ENCODE peak calls at places on chromosomes 7 and 10, in eight cellular contexts. One of them, this sample, is unnamed.

GRCh38 chr10:12780634-12781601 is 220.6 kb downstream of the CCDC3 start:
- DNase-seq in HepG2: no peak
- DNase-seq in neuronal stem cell: no peak
- DNase-seq in endothelial cell of umbilical vein: no peak
- DNase-seq in PC-3: no peak
- DNase-seq in heart right ventricle: no peak
- DNase-seq in psoas muscle: no peak
- DNase-seq in prostate gland: no peak
- DNase-seq in this sample: no peak

GRCh38 chr7:17985473-17986239 is 42.0 kb downstream of the PRPS1L1 start:
- DNase-seq in psoas muscle: no peak
- DNase-seq in PC-3: no peak
- DNase-seq in endothelial cell of umbilical vein: no peak
- DNase-seq in prostate gland: no peak
- DNase-seq in neuronal stem cell: no peak
- DNase-seq in heart right ventricle: no peak
- DNase-seq in HepG2: no peak
- DNase-seq in this sample: no peak

GRCh38 chr10:126060232-126060935 is 164.0 kb downstream of the FANK1 start:
- DNase-seq in HepG2: no peak
- DNase-seq in heart right ventricle: no peak
- DNase-seq in PC-3: peak; percentile 84
- DNase-seq in endothelial cell of umbilical vein: peak; percentile 90
- DNase-seq in psoas muscle: peak; percentile 61
- DNase-seq in prostate gland: no peak
- DNase-seq in neuronal stem cell: no peak
- DNase-seq in this sample: no peak

GRCh38 chr10:29132821-29133156 is 156.1 kb upstream of the LYZL1 start:
- DNase-seq in PC-3: no peak
- DNase-seq in heart right ventricle: no peak
- DNase-seq in HepG2: no peak
- DNase-seq in endothelial cell of umbilical vein: no peak
- DNase-seq in neuronal stem cell: no peak
- DNase-seq in prostate gland: no peak
- DNase-seq in psoas muscle: no peak
- DNase-seq in this sample: no peak

GRCh38 chr10:110081914-110082313 is 74.1 kb downstream of the ADD3 start:
- DNase-seq in PC-3: peak; percentile 85
- DNase-seq in prostate gland: no peak
- DNase-seq in psoas muscle: no peak
- DNase-seq in endothelial cell of umbilical vein: peak; percentile 97
- DNase-seq in heart right ventricle: peak; percentile 19
- DNase-seq in neuronal stem cell: no peak
- DNase-seq in HepG2: peak; percentile 66
- DNase-seq in this sample: peak; percentile 70

GRCh38 chr7:15123901-15124300 is 221.3 kb upstream of the DGKB start:
- DNase-seq in prostate gland: no peak
- DNase-seq in psoas muscle: no peak
- DNase-seq in HepG2: no peak
- DNase-seq in endothelial cell of umbilical vein: no peak
- DNase-seq in heart right ventricle: no peak
- DNase-seq in PC-3: peak; percentile 46
- DNase-seq in neuronal stem cell: no peak
- DNase-seq in this sample: no peak

GRCh38 chr10:29420744-29421143 is 131.9 kb downstream of the LYZL1 start:
- DNase-seq in HepG2: no peak
- DNase-seq in neuronal stem cell: no peak
- DNase-seq in heart right ventricle: peak; percentile 27
- DNase-seq in endothelial cell of umbilical vein: no peak
- DNase-seq in psoas muscle: no peak
- DNase-seq in PC-3: no peak
- DNase-seq in prostate gland: no peak
- DNase-seq in this sample: no peak

GRCh38 chr10:76733441-76733840 is 904.2 kb downstream of the KCNMA1 start:
- DNase-seq in prostate gland: no peak
- DNase-seq in neuronal stem cell: no peak
- DNase-seq in psoas muscle: no peak
- DNase-seq in endothelial cell of umbilical vein: no peak
- DNase-seq in heart right ventricle: no peak
- DNase-seq in HepG2: no peak
- DNase-seq in PC-3: no peak
- DNase-seq in this sample: no peak

GRCh38 chr7:158741294-158741666 is 36.7 kb upstream of the NCAPG2 start:
- DNase-seq in endothelial cell of umbilical vein: no peak
- DNase-seq in prostate gland: no peak
- DNase-seq in psoas muscle: no peak
- DNase-seq in neuronal stem cell: no peak
- DNase-seq in PC-3: no peak
- DNase-seq in heart right ventricle: no peak
- DNase-seq in HepG2: no peak
- DNase-seq in this sample: no peak

GRCh38 chr7:75962607-75963382 is 31.6 kb downstream of the TMEM120A start:
- DNase-seq in PC-3: no peak
- DNase-seq in neuronal stem cell: peak; percentile 62
- DNase-seq in heart right ventricle: peak; percentile 56
- DNase-seq in psoas muscle: peak; percentile 64
- DNase-seq in endothelial cell of umbilical vein: peak; percentile 74
- DNase-seq in HepG2: peak; percentile 79
- DNase-seq in prostate gland: no peak
- DNase-seq in this sample: no peak

GRCh38 chr10:3720228-3721019 is 64.6 kb downstream of the KLF6 start:
- DNase-seq in HepG2: peak; percentile 17
- DNase-seq in psoas muscle: peak; percentile 52
- DNase-seq in PC-3: no peak
- DNase-seq in heart right ventricle: no peak
- DNase-seq in endothelial cell of umbilical vein: peak; percentile 14
- DNase-seq in neuronal stem cell: no peak
- DNase-seq in prostate gland: no peak
- DNase-seq in this sample: no peak

GRCh38 chr10:34748767-34749166 is 66.3 kb downstream of the PARD3 start:
- DNase-seq in PC-3: no peak
- DNase-seq in prostate gland: no peak
- DNase-seq in neuronal stem cell: no peak
- DNase-seq in HepG2: no peak
- DNase-seq in heart right ventricle: no peak
- DNase-seq in psoas muscle: no peak
- DNase-seq in endothelial cell of umbilical vein: no peak
- DNase-seq in this sample: no peak

GRCh38 chr7:42495251-42495650 is 258.2 kb upstream of the GLI3 start:
- DNase-seq in neuronal stem cell: no peak
- DNase-seq in heart right ventricle: no peak
- DNase-seq in prostate gland: no peak
- DNase-seq in PC-3: peak; percentile 7
- DNase-seq in endothelial cell of umbilical vein: no peak
- DNase-seq in HepG2: no peak
- DNase-seq in psoas muscle: no peak
- DNase-seq in this sample: no peak

GRCh38 chr10:71722849-71723248 is 3.3 kb upstream of the C10orf105 start:
- DNase-seq in psoas muscle: no peak
- DNase-seq in endothelial cell of umbilical vein: no peak
- DNase-seq in HepG2: no peak
- DNase-seq in prostate gland: no peak
- DNase-seq in heart right ventricle: no peak
- DNase-seq in neuronal stem cell: no peak
- DNase-seq in PC-3: no peak
- DNase-seq in this sample: no peak

GRCh38 chr10:71725249-71725648 is 5.7 kb upstream of the C10orf105 start:
- DNase-seq in psoas muscle: no peak
- DNase-seq in neuronal stem cell: no peak
- DNase-seq in endothelial cell of umbilical vein: no peak
- DNase-seq in HepG2: no peak
- DNase-seq in PC-3: no peak
- DNase-seq in heart right ventricle: no peak
- DNase-seq in prostate gland: no peak
- DNase-seq in this sample: no peak

GRCh38 chr10:71723301-71723700 is 3.7 kb upstream of the C10orf105 start:
- DNase-seq in HepG2: no peak
- DNase-seq in neuronal stem cell: no peak
- DNase-seq in psoas muscle: no peak
- DNase-seq in prostate gland: no peak
- DNase-seq in PC-3: no peak
- DNase-seq in heart right ventricle: no peak
- DNase-seq in endothelial cell of umbilical vein: no peak
- DNase-seq in this sample: no peak

GRCh38 chr10:71725998-71726672 is 6.6 kb upstream of the C10orf105 start:
- DNase-seq in prostate gland: no peak
- DNase-seq in psoas muscle: no peak
- DNase-seq in HepG2: peak; percentile 46
- DNase-seq in PC-3: peak; percentile 49
- DNase-seq in neuronal stem cell: peak; percentile 29
- DNase-seq in endothelial cell of umbilical vein: peak; percentile 67
- DNase-seq in heart right ventricle: no peak
- DNase-seq in this sample: peak; percentile 83

GRCh38 chr10:71724539-71724938 is 5.0 kb upstream of the C10orf105 start:
- DNase-seq in HepG2: no peak
- DNase-seq in PC-3: no peak
- DNase-seq in neuronal stem cell: no peak
- DNase-seq in heart right ventricle: no peak
- DNase-seq in prostate gland: no peak
- DNase-seq in psoas muscle: no peak
- DNase-seq in endothelial cell of umbilical vein: no peak
- DNase-seq in this sample: no peak
- H3K4me1 ChIP-seq in HepG2: peaks cover 50% of the 10 kb centered on the region
- H3K4me1 ChIP-seq in PC-3: peaks cover 19% of the 10 kb centered on the region
- H3K4me1 ChIP-seq in neuronal stem cell: no peaks in the 10 kb centered on the region
- H3K4me1 ChIP-seq in heart right ventricle: peaks cover 34% of the 10 kb centered on the region
- H3K4me1 ChIP-seq in prostate gland: peaks cover 8% of the 10 kb centered on the region
- H3K4me1 ChIP-seq in psoas muscle: peaks cover 17% of the 10 kb centered on the region
- H3K4me1 ChIP-seq in endothelial cell of umbilical vein: peaks cover 3% of the 10 kb centered on the region
- H3K4me1 ChIP-seq in this sample: peaks cover 4% of the 10 kb centered on the region

GRCh38 chr10:14553434-14553833 is 221.3 kb downstream of the FAM107B start:
- DNase-seq in prostate gland: no peak
- DNase-seq in psoas muscle: no peak
- DNase-seq in HepG2: peak; percentile 40
- DNase-seq in heart right ventricle: no peak
- DNase-seq in PC-3: peak; percentile 40
- DNase-seq in endothelial cell of umbilical vein: no peak
- DNase-seq in neuronal stem cell: no peak
- DNase-seq in this sample: no peak

GRCh38 chr10:14554091-14554842 is 220.4 kb downstream of the FAM107B start:
- DNase-seq in HepG2: no peak
- DNase-seq in prostate gland: no peak
- DNase-seq in neuronal stem cell: no peak
- DNase-seq in psoas muscle: no peak
- DNase-seq in heart right ventricle: no peak
- DNase-seq in endothelial cell of umbilical vein: peak; percentile 51
- DNase-seq in PC-3: peak; percentile 84
- DNase-seq in this sample: no peak

GRCh38 chr10:14556285-14556956 is 218.3 kb downstream of the FAM107B start:
- DNase-seq in heart right ventricle: no peak
- DNase-seq in HepG2: peak; percentile 68
- DNase-seq in PC-3: no peak
- DNase-seq in endothelial cell of umbilical vein: peak; percentile 59
- DNase-seq in psoas muscle: no peak
- DNase-seq in neuronal stem cell: no peak
- DNase-seq in prostate gland: no peak
- DNase-seq in this sample: peak; percentile 75

GRCh38 chr10:14555806-14556205 is 218.9 kb downstream of the FAM107B start:
- DNase-seq in prostate gland: no peak
- DNase-seq in psoas muscle: no peak
- DNase-seq in HepG2: no peak
- DNase-seq in heart right ventricle: no peak
- DNase-seq in neuronal stem cell: no peak
- DNase-seq in endothelial cell of umbilical vein: no peak
- DNase-seq in PC-3: no peak
- DNase-seq in this sample: no peak

GRCh38 chr10:14554843-14555205 is 219.9 kb downstream of the FAM107B start:
- DNase-seq in psoas muscle: no peak
- DNase-seq in HepG2: no peak
- DNase-seq in endothelial cell of umbilical vein: peak; percentile 62
- DNase-seq in heart right ventricle: no peak
- DNase-seq in PC-3: peak; percentile 55
- DNase-seq in prostate gland: no peak
- DNase-seq in neuronal stem cell: no peak
- DNase-seq in this sample: no peak
- H3K4me1 ChIP-seq in psoas muscle: no peaks in the 10 kb centered on the region
- H3K4me1 ChIP-seq in HepG2: peaks cover 83% of the 10 kb centered on the region
- H3K4me1 ChIP-seq in endothelial cell of umbilical vein: peaks cover 53% of the 10 kb centered on the region
- H3K4me1 ChIP-seq in heart right ventricle: peaks cover 16% of the 10 kb centered on the region
- H3K4me1 ChIP-seq in PC-3: peaks cover 51% of the 10 kb centered on the region
- H3K4me1 ChIP-seq in prostate gland: peaks cover 11% of the 10 kb centered on the region
- H3K4me1 ChIP-seq in neuronal stem cell: peaks cover 11% of the 10 kb centered on the region
- H3K4me1 ChIP-seq in this sample: peaks cover 9% of the 10 kb centered on the region

GRCh38 chr7:992445-992741 is 9.4 kb downstream of the CYP2W1 start:
- DNase-seq in endothelial cell of umbilical vein: no peak
- DNase-seq in PC-3: no peak
- DNase-seq in psoas muscle: no peak
- DNase-seq in prostate gland: no peak
- DNase-seq in HepG2: no peak
- DNase-seq in neuronal stem cell: no peak
- DNase-seq in heart right ventricle: no peak
- DNase-seq in this sample: no peak

GRCh38 chr7:991017-991728 is 8.2 kb downstream of the CYP2W1 start:
- DNase-seq in neuronal stem cell: no peak
- DNase-seq in PC-3: no peak
- DNase-seq in heart right ventricle: no peak
- DNase-seq in prostate gland: no peak
- DNase-seq in psoas muscle: no peak
- DNase-seq in endothelial cell of umbilical vein: no peak
- DNase-seq in HepG2: no peak
- DNase-seq in this sample: no peak

GRCh38 chr7:994592-995308 is 11.8 kb downstream of the CYP2W1 start:
- DNase-seq in PC-3: no peak
- DNase-seq in prostate gland: no peak
- DNase-seq in neuronal stem cell: no peak
- DNase-seq in HepG2: no peak
- DNase-seq in psoas muscle: no peak
- DNase-seq in endothelial cell of umbilical vein: no peak
- DNase-seq in heart right ventricle: no peak
- DNase-seq in this sample: no peak

GRCh38 chr7:991729-992444 is 8.9 kb downstream of the CYP2W1 start:
- DNase-seq in psoas muscle: no peak
- DNase-seq in PC-3: no peak
- DNase-seq in HepG2: no peak
- DNase-seq in neuronal stem cell: no peak
- DNase-seq in endothelial cell of umbilical vein: no peak
- DNase-seq in heart right ventricle: no peak
- DNase-seq in prostate gland: no peak
- DNase-seq in this sample: no peak

GRCh38 chr7:992742-993607 is 10.0 kb downstream of the CYP2W1 start:
- DNase-seq in prostate gland: peak; percentile 94
- DNase-seq in PC-3: peak; percentile 93
- DNase-seq in psoas muscle: peak; percentile 98
- DNase-seq in heart right ventricle: peak; percentile 99
- DNase-seq in endothelial cell of umbilical vein: peak; percentile 92
- DNase-seq in HepG2: peak; percentile 93
- DNase-seq in neuronal stem cell: peak; percentile 96
- DNase-seq in this sample: peak; percentile 99
- H3K4me1 ChIP-seq in prostate gland: no peaks in the 10 kb centered on the region
- H3K4me1 ChIP-seq in PC-3: no peaks in the 10 kb centered on the region
- H3K4me1 ChIP-seq in psoas muscle: peaks cover 9% of the 10 kb centered on the region
- H3K4me1 ChIP-seq in heart right ventricle: peaks cover 20% of the 10 kb centered on the region
- H3K4me1 ChIP-seq in endothelial cell of umbilical vein: peaks cover 2% of the 10 kb centered on the region
- H3K4me1 ChIP-seq in HepG2: peaks cover 35% of the 10 kb centered on the region
- H3K4me1 ChIP-seq in neuronal stem cell: peaks cover 11% of the 10 kb centered on the region
- H3K4me1 ChIP-seq in this sample: no peaks in the 10 kb centered on the region

DNA sequence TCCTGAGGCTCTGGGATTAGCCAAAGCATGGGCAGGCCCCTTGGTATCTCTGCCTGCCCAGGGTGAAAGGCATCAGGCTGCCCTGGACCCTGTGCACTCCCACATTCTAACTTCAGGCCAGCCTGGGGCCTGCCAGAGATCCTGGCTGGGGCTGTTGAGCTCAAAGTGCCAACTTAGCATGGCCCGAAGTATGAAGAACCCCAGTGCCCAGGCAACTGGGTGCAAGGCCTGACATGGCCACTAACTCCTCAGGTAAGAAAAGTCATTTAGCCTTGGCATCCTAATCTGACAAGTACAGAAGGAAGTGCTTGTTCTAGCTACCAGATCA is 43.2 kb downstream of the FAM53B start:
- DNase-seq in neuronal stem cell: no peak
- DNase-seq in psoas muscle: no peak
- DNase-seq in endothelial cell of umbilical vein: no peak
- DNase-seq in heart right ventricle: no peak
- DNase-seq in HepG2: no peak
- DNase-seq in PC-3: no peak
- DNase-seq in prostate gland: no peak
- DNase-seq in this sample: no peak
- H3K4me1 ChIP-seq in neuronal stem cell: no peaks in the 10 kb centered on the region
- H3K4me1 ChIP-seq in psoas muscle: peaks cover 94% of the 10 kb centered on the region
- H3K4me1 ChIP-seq in endothelial cell of umbilical vein: peaks cover 19% of the 10 kb centered on the region
- H3K4me1 ChIP-seq in heart right ventricle: peaks cover 96% of the 10 kb centered on the region
- H3K4me1 ChIP-seq in HepG2: no peaks in the 10 kb centered on the region
- H3K4me1 ChIP-seq in PC-3: no peaks in the 10 kb centered on the region
- H3K4me1 ChIP-seq in prostate gland: peaks cover 8% of the 10 kb centered on the region
- H3K4me1 ChIP-seq in this sample: no peaks in the 10 kb centered on the region

This sample was measured in endodermal cell.